ENCODE peak calls at places on chromosomes 7 and 10, in six cellular contexts. K, N, A, S, U and Z are unnamed samples.

GRCh38 chr10:63110940-63111339 is 22.2 kb upstream of the NRBF2 start:
- DNase-seq in K (no peak), N (no peak), A (no peak), S (no peak), U (no peak), Z (no peak)

GRCh38 chr7:116511552-116512523 is 12.3 kb downstream of the CAV2 start:
- DNase-seq in K (peak; percentile 69), N (peak; percentile 60), A (peak; percentile 84), S (no peak), U (no peak), Z (no peak)

GRCh38 chr7:5420841-5421625 is 2.6 kb downstream of the TNRC18 start:
- DNase-seq in K (no peak), N (peak; percentile 53), A (no peak), S (no peak), U (no peak), Z (peak; percentile 44)

GRCh38 chr10:127899766-127900382 is 7.0 kb upstream of the PTPRE start:
- DNase-seq in K (no peak), N (no peak), A (no peak), S (no peak), U (no peak), Z (no peak)

GRCh38 chr7:3730271-3730670 is 429.2 kb downstream of the SDK1 start:
- DNase-seq in K (peak; percentile 41), N (no peak), A (no peak), S (no peak), U (peak; percentile 4), Z (no peak)

GRCh38 chr10:112390125-112390703 is 16.3 kb downstream of the ACSL5 start:
- DNase-seq in K (no peak), N (no peak), A (peak; percentile 16), S (no peak), U (no peak), Z (no peak)

GRCh38 chr10:76977046-76977445 is 660.6 kb downstream of the KCNMA1 start:
- DNase-seq in K (no peak), N (no peak), A (no peak), S (no peak), U (no peak), Z (no peak)

GRCh38 chr7:73718905-73719805 is at the start of gene STX1A:
- DNase-seq in K (peak; percentile 59), N (peak; percentile 97), A (peak; percentile 80), S (peak; percentile 76), U (peak; percentile 58), Z (peak; percentile 77)

GRCh38 chr10:84179059-84179710 is 5.6 kb downstream of the GPR15LG start:
- DNase-seq in K (peak; percentile 27), N (peak; percentile 66), A (peak; percentile 76), S (no peak), U (peak; percentile 22), Z (no peak)

GRCh38 chr7:78006063-78006755 is 207.6 kb downstream of the PHTF2 start:
- DNase-seq in K (no peak), N (no peak), A (no peak), S (no peak), U (no peak), Z (no peak)

GRCh38 chr7:85719981-85720963 is 533.4 kb upstream of the SEMA3D start:
- DNase-seq in K (peak; percentile 43), N (no peak), A (no peak), S (no peak), U (peak; percentile 93), Z (no peak)

GRCh38 chr7:129503725-129504124 is 1.4 kb downstream of the SMKR1 start:
- DNase-seq in K (no peak), N (no peak), A (no peak), S (no peak), U (no peak), Z (no peak)

GRCh38 chr10:6059506-6059905 is 2.7 kb downstream of the IL2RA start:
- DNase-seq in K (no peak), N (no peak), A (no peak), S (no peak), U (no peak), Z (no peak)

GRCh38 chr7:20219446-20220292 is 2.5 kb upstream of the MACC1 start:
- DNase-seq in K (peak; percentile 99), N (no peak), A (peak; percentile 99), S (peak; percentile 90), U (peak; percentile 93), Z (no peak)

GRCh38 chr10:117226813-117227451 is 14.0 kb upstream of the SLC18A2 start:
- DNase-seq in K (no peak), N (peak; percentile 53), A (peak; percentile 28), S (peak; percentile 25), U (peak; percentile 16), Z (peak; percentile 36)

GRCh38 chr10:80585812-80586211 is 48.1 kb downstream of the SH2D4B start:
- DNase-seq in K (no peak), N (no peak), A (no peak), S (no peak), U (no peak), Z (no peak)

GRCh38 chr10:97127960-97128850 is 57.6 kb downstream of the SLIT1 start:
- DNase-seq in K (no peak), N (no peak), A (no peak), S (no peak), U (no peak), Z (no peak)

GRCh38 chr10:118568327-118568848 is 27.1 kb downstream of the PRLHR start:
- DNase-seq in K (peak; percentile 56), N (peak; percentile 66), A (peak; percentile 65), S (peak; percentile 35), U (peak; percentile 83), Z (no peak)

GRCh38 chr10:88065384-88066049 is 202.1 kb downstream of the PTEN start:
- DNase-seq in K (no peak), N (no peak), A (peak; percentile 93), S (no peak), U (no peak), Z (no peak)

GRCh38 chr10:99983280-99983988 is 26.3 kb downstream of the DNMBP start:
- DNase-seq in K (peak; percentile 79), N (no peak), A (no peak), S (no peak), U (peak; percentile 94), Z (peak; percentile 68)

GRCh38 chr7:1055084-1055450 is 10.7 kb downstream of the GPR146 start:
- DNase-seq in K (peak; percentile 26), N (no peak), A (no peak), S (peak; percentile 51), U (peak; percentile 47), Z (no peak)

GRCh38 chr10:21524526-21525366 is 736 bp downstream of the SKIDA1 start:
- DNase-seq in K (peak; percentile 67), N (no peak), A (no peak), S (no peak), U (peak; percentile 73), Z (no peak)

GRCh38 chr10:89963446-89964102 is 262.2 kb downstream of the KIF20B start:
- DNase-seq in K (no peak), N (no peak), A (no peak), S (no peak), U (no peak), Z (no peak)

GRCh38 chr10:124636271-124636993 is 107.7 kb downstream of the FAM53B start:
- DNase-seq in K (no peak), N (no peak), A (no peak), S (no peak), U (no peak), Z (no peak)

GRCh38 chr10:77001186-77001585 is 636.4 kb downstream of the KCNMA1 start:
- DNase-seq in K (no peak), N (no peak), A (no peak), S (no peak), U (no peak), Z (no peak)

GRCh38 chr7:135745702-135746312 is 2.8 kb downstream of the FAM180A start:
- DNase-seq in K (peak; percentile 99), N (no peak), A (no peak), S (peak; percentile 34), U (peak; percentile 99), Z (no peak)

GRCh38 chr10:45624724-45625123 is 47.8 kb downstream of the ZFAND4 start:
- DNase-seq in K (no peak), N (no peak), A (no peak), S (no peak), U (no peak), Z (no peak)

GRCh38 chr7:148927141-148927540 is 43.0 kb upstream of the EZH2 start:
- DNase-seq in K (no peak), N (no peak), A (no peak), S (no peak), U (peak; percentile 40), Z (peak; percentile 27)

GRCh38 chr10:14200645-14201534 is 129.8 kb downstream of the FRMD4A start:
- DNase-seq in K (peak; percentile 9), N (no peak), A (peak; percentile 5), S (peak; percentile 8), U (no peak), Z (peak; percentile 62)
- TF ChIP-seq CTCF in K (peak; percentile 16), N (no peak), A (peak; percentile 39), S (peak; percentile 11), U (peak; percentile 36), Z (peak; percentile 68)

GRCh38 chr10:102121739-102122372 is 1.7 kb upstream of the LDB1 start:
- DNase-seq in K (peak; percentile 69), N (no peak), A (no peak), S (peak; percentile 45), U (peak; percentile 47), Z (no peak)
- TF ChIP-seq CTCF in K (peak; percentile 41), N (no peak), A (no peak), S (no peak), U (peak; percentile 46), Z (no peak)

DNA sequence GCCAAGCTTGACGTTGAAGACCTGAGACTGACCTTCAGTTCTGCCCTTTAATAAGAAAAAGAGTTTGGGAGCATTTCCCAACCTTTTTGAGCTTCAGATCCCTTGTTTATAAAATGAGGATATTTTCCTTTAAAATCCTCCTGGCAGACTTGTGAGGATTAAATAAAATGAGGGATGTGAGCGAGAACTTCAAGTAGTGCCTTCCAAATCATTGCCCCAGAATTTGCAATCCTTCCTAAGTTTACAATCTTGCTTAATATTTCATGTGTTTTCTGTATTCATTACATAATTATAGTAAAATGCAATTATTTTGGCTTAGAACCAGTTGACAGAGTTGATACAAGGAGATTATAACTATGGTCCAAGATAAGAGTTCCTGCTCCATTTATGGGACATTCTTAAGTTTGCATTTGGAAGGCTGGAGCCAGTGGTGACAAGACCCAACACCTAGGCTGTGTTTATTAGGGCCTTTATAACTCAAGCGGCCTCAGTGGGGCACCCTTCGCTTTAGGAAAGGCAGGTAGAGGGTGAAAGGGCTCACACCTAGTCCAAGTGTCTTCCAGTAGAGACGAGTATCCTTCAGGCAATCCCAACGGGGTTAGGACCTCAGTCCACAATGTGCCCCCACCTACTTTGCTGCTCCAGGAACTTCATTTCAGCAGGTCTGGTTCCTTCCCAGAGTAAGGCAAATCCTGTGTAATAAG is 317.5 kb downstream of the WDR11 start:
- DNase-seq in K (no peak), N (no peak), A (no peak), S (no peak), U (no peak), Z (no peak)
- TF ChIP-seq CTCF in K (no peak), N (no peak), A (no peak), S (no peak), U (no peak), Z (no peak)

GRCh38 chr7:106102387-106102966 is 9.6 kb downstream of the SYPL1 start:
- DNase-seq in K (no peak), N (no peak), A (no peak), S (no peak), U (no peak), Z (no peak)

GRCh38 chr7:106101726-106102125 is 10.4 kb downstream of the SYPL1 start:
- DNase-seq in K (peak; percentile 3), N (no peak), A (no peak), S (no peak), U (no peak), Z (no peak)

GRCh38 chr7:106098889-106099288 is 13.2 kb downstream of the SYPL1 start:
- DNase-seq in K (no peak), N (no peak), A (no peak), S (no peak), U (no peak), Z (no peak)

GRCh38 chr7:106100863-106101262 is 11.2 kb downstream of the SYPL1 start:
- DNase-seq in K (no peak), N (no peak), A (no peak), S (no peak), U (no peak), Z (no peak)

GRCh38 chr7:106099539-106099938 is 12.6 kb downstream of the SYPL1 start:
- DNase-seq in K (no peak), N (no peak), A (no peak), S (no peak), U (no peak), Z (no peak)
- TF ChIP-seq CTCF in K (no peak), N (no peak), A (no peak), S (no peak), U (no peak), Z (no peak)